ENCODE peak calls at places on chromosomes 12 and 14, in four cellular contexts. One of them, this sample, is unnamed.

GRCh38 chr14:65352964-65353530 is 59.5 kb upstream of the FUT8 start:
- DNase-seq in sigmoid colon: no peak
- DNase-seq in psoas muscle: no peak
- DNase-seq in HepG2: no peak
- DNase-seq in this sample: no peak

GRCh38 chr12:89117448-89118034 is 234.8 kb downstream of the DUSP6 start:
- DNase-seq in HepG2: peak; percentile 3
- DNase-seq in psoas muscle: no peak
- DNase-seq in sigmoid colon: no peak
- DNase-seq in this sample: no peak

GRCh38 chr14:95698287-95698686 is 12.1 kb downstream of the TCL1B start:
- DNase-seq in psoas muscle: no peak
- DNase-seq in sigmoid colon: no peak
- DNase-seq in HepG2: no peak
- DNase-seq in this sample: no peak

GRCh38 chr12:121467638-121468403 is 67.9 kb downstream of the RNF34 start:
- DNase-seq in sigmoid colon: peak; percentile 78
- DNase-seq in psoas muscle: no peak
- DNase-seq in HepG2: no peak
- DNase-seq in this sample: no peak

GRCh38 chr12:64009321-64010068 is 165.0 kb downstream of the SRGAP1 start:
- DNase-seq in sigmoid colon: no peak
- DNase-seq in psoas muscle: no peak
- DNase-seq in HepG2: no peak
- DNase-seq in this sample: no peak

GRCh38 chr14:34338056-34338455 is 124.0 kb downstream of the SPTSSA start:
- DNase-seq in sigmoid colon: no peak
- DNase-seq in psoas muscle: no peak
- DNase-seq in HepG2: no peak
- DNase-seq in this sample: no peak

GRCh38 chr12:54211920-54212319 is 23.1 kb upstream of the SMUG1 start:
- DNase-seq in HepG2: no peak
- DNase-seq in psoas muscle: no peak
- DNase-seq in sigmoid colon: no peak
- DNase-seq in this sample: no peak

GRCh38 chr14:64708148-64709004 is 4.2 kb downstream of the PLEKHG3 start:
- DNase-seq in sigmoid colon: peak; percentile 77
- DNase-seq in psoas muscle: no peak
- DNase-seq in HepG2: no peak
- DNase-seq in this sample: no peak

GRCh38 chr14:102982852-102983470 is 60.5 kb downstream of the AMN start:
- DNase-seq in sigmoid colon: peak; percentile 58
- DNase-seq in psoas muscle: no peak
- DNase-seq in HepG2: no peak
- DNase-seq in this sample: no peak

GRCh38 chr14:92565040-92565717 is 51.6 kb downstream of the RIN3 start:
- DNase-seq in sigmoid colon: no peak
- DNase-seq in psoas muscle: no peak
- DNase-seq in HepG2: no peak
- DNase-seq in this sample: no peak

GRCh38 chr12:4386756-4387155 is 7.2 kb upstream of the FGF23 start:
- DNase-seq in psoas muscle: no peak
- DNase-seq in sigmoid colon: no peak
- DNase-seq in HepG2: no peak
- DNase-seq in this sample: no peak

GRCh38 chr12:113208041-113208934 is 13.0 kb upstream of the TPCN1 start:
- DNase-seq in HepG2: no peak
- DNase-seq in sigmoid colon: peak; percentile 73
- DNase-seq in psoas muscle: no peak
- DNase-seq in this sample: no peak

GRCh38 chr12:5480218-5480952 is 48.5 kb downstream of the NTF3 start:
- DNase-seq in HepG2: no peak
- DNase-seq in psoas muscle: no peak
- DNase-seq in sigmoid colon: no peak
- DNase-seq in this sample: peak; percentile 46

GRCh38 chr14:55277972-55278740 is 6.9 kb downstream of the FBXO34 start:
- DNase-seq in HepG2: no peak
- DNase-seq in sigmoid colon: no peak
- DNase-seq in psoas muscle: no peak
- DNase-seq in this sample: no peak

GRCh38 chr14:77574446-77575125 is 41.9 kb downstream of the SPTLC2 start:
- DNase-seq in sigmoid colon: no peak
- DNase-seq in psoas muscle: no peak
- DNase-seq in HepG2: no peak
- DNase-seq in this sample: peak; percentile 42

GRCh38 chr12:123602651-123603195 is 824 bp downstream of the DDX55 start:
- DNase-seq in psoas muscle: no peak
- DNase-seq in sigmoid colon: no peak
- DNase-seq in HepG2: no peak
- DNase-seq in this sample: no peak

GRCh38 chr12:85835417-85835809 is 796 bp downstream of the RASSF9 start:
- DNase-seq in psoas muscle: no peak
- DNase-seq in HepG2: no peak
- DNase-seq in sigmoid colon: no peak
- DNase-seq in this sample: no peak

GRCh38 chr12:39378346-39378745 is 64.6 kb downstream of the KIF21A start:
- DNase-seq in sigmoid colon: no peak
- DNase-seq in HepG2: no peak
- DNase-seq in psoas muscle: no peak
- DNase-seq in this sample: no peak

GRCh38 chr12:15534870-15535269 is 212.6 kb downstream of the PTPRO start:
- DNase-seq in psoas muscle: no peak
- DNase-seq in sigmoid colon: no peak
- DNase-seq in HepG2: no peak
- DNase-seq in this sample: no peak

GRCh38 chr12:109552971-109553370 is 20.3 kb downstream of the MMAB start:
- DNase-seq in sigmoid colon: no peak
- DNase-seq in HepG2: no peak
- DNase-seq in psoas muscle: no peak
- DNase-seq in this sample: no peak

GRCh38 chr12:112664569-112664968 is 127.0 kb upstream of the RPH3A start:
- DNase-seq in psoas muscle: no peak
- DNase-seq in HepG2: no peak
- DNase-seq in sigmoid colon: no peak
- DNase-seq in this sample: no peak

GRCh38 chr14:51716610-51717009 is 64.9 kb downstream of the FRMD6 start:
- DNase-seq in HepG2: no peak
- DNase-seq in sigmoid colon: no peak
- DNase-seq in psoas muscle: no peak
- DNase-seq in this sample: no peak

GRCh38 chr12:93098077-93098476 is 169.0 kb upstream of the EEA1 start:
- DNase-seq in sigmoid colon: no peak
- DNase-seq in psoas muscle: peak; percentile 40
- DNase-seq in HepG2: no peak
- DNase-seq in this sample: no peak

GRCh38 chr12:89162704-89163261 is 189.5 kb downstream of the DUSP6 start:
- DNase-seq in HepG2: no peak
- DNase-seq in psoas muscle: peak; percentile 57
- DNase-seq in sigmoid colon: peak; percentile 90
- DNase-seq in this sample: peak; percentile 94

DNA sequence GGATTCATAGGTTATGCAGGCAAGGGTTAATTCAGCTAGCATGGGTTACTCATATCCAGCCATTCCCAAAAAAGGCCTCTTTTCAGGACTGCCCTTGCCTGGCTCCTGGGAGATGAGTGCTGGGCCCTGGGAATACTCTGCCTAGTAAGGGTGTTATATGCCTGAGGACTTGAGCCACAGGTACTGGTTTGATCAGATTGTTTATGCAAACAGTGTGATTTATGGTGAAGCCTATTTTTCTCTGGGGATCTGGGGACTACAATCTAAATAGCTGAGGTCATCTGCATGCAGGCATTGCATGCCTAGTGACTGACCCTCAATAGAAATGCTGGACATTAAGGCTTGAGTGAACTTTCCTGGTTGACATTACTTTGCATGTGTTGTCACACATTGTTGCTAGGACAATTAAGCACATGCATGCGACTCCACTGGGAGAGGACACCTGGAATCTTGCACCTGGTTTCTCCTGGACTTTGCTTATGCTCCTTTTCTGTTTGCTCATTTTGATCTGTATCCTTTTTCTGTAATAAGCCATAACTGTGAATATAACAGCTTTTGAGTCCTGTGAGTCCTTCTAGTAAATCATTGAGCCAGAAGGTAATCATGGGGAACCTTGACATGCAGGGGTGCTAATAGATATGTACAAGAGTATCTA is 73.0 kb downstream of the RAD51B start:
- DNase-seq in HepG2: no peak
- DNase-seq in sigmoid colon: no peak
- DNase-seq in psoas muscle: no peak
- DNase-seq in this sample: no peak
- H3K27ac ChIP-seq in HepG2: no peak overlapping the region
- H3K27ac ChIP-seq in sigmoid colon: no peak overlapping the region
- H3K27ac ChIP-seq in psoas muscle: no peak overlapping the region
- H3K27ac ChIP-seq in this sample: no peak overlapping the region

DNA sequence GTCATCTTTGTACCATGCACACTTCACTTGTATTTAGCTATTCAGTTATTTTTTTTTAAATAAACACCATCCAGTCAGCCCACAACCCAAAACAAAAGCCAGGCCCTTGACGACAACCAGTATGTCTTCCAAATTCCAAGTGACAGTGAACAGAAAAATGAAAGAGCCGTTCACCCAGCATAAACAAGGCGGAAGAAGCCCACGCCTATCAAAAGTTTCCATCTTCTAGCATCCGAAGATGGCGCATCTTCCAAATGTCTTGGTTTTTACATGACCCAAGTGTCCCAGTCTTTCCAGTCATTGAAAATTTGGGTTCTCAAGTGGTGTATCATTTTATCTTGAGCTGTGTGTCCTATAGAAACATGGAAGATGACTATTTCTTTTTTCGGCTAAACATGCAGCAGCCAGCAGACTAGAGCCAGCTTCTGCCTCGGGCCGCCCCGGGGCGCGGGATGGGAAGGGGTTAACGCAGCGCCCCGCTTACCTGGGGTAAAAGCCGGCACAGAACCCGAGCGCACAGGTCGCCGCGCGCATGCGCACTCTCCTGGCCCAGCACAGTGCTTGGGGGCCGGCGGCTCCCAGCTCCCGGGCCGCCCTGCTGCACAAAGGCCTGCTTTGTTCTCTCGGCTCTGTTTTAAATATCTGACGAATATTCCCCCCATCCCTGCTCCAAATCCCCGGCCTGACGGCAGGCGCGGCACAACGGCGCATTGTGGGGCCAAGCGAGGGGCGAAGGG is 164.8 kb downstream of the ZFP36L1 start:
- DNase-seq in psoas muscle: no peak
- DNase-seq in sigmoid colon: no peak
- DNase-seq in HepG2: no peak
- DNase-seq in this sample: no peak
- H3K4me3 ChIP-seq in psoas muscle: no peak overlapping the region
- H3K4me3 ChIP-seq in sigmoid colon: peak overlapping the region; percentile 43
- H3K4me3 ChIP-seq in HepG2: no peak overlapping the region
- H3K4me3 ChIP-seq in this sample: no peak overlapping the region

DNA sequence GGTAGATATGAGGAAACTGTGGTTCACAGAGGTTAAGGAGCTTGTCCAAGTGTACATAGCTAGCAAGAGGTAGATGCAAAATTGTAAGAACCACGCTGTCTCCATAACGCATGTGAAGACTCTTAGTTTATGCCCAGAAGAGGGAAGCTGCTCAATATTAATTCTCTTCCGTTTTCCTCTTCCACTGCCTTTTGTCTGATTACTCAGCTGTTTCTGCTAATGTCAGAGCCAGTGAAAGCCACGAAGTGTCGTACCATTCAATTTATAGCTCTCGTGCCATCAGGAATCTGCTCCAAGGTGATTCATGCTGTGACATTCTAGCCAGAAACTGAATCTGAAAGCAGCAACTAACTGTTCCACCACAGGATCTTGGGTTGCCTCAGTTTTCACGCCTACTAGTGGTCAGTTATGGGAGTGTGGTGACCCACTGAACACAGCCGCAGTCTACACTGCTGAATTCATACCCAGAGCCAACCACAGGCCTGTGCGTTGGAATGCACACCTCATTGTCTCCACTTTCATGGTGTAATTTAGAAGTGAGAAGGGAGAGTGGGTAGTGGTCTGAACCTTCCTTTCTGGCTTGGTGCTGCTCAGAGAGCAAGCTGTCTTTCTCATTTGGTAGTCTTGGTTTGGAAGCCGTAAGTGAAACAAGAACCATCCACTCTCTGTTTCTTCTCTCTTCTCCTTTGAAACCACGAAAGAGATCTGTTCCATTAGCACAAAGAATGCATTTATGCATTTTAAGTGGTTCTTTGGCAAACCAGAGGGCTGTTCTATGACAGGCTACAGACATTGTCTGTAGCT is 74.2 kb upstream of the NAP1L1 start:
- DNase-seq in sigmoid colon: peak; percentile 62
- DNase-seq in psoas muscle: peak; percentile 26
- DNase-seq in HepG2: peak; percentile 53
- DNase-seq in this sample: peak; percentile 21
- H3K9me3 ChIP-seq in sigmoid colon: no peaks in the 10 kb centered on the region
- H3K9me3 ChIP-seq in psoas muscle: no peaks in the 10 kb centered on the region
- H3K9me3 ChIP-seq in HepG2: no peaks in the 10 kb centered on the region
- H3K9me3 ChIP-seq in this sample: no peaks in the 10 kb centered on the region

GRCh38 chr12:55973598-55974307 is at the start of gene RAB5B:
- DNase-seq in psoas muscle: peak; percentile 99
- DNase-seq in sigmoid colon: peak; percentile 100
- DNase-seq in HepG2: peak; percentile 100
- DNase-seq in this sample: peak; percentile 100
- H3K27ac ChIP-seq in psoas muscle: peak within 1 kb of the TSS; percentile 99
- H3K27ac ChIP-seq in sigmoid colon: peak within 1 kb of the TSS; percentile 93
- H3K27ac ChIP-seq in HepG2: peak within 1 kb of the TSS; percentile 82
- H3K27ac ChIP-seq in this sample: peak within 1 kb of the TSS; percentile 87

This sample was measured in AG04450.